ENCODE peak calls at places on chromosomes 11 and 22, in nine cellular contexts. W, M, O, F, N, P, G, S and R are unnamed samples.

GRCh38 chr11:85029964-85030363 is 597.2 kb downstream of the DLG2 start:
- DNase-seq in S (peak; percentile 97), P (no peak), O (no peak), G (peak; percentile 74), W (no peak), M (no peak), N (no peak), F (peak; percentile 30), R (no peak)

GRCh38 chr11:115820026-115820425 is 315.8 kb upstream of the CADM1 start:
- DNase-seq in W (no peak), G (no peak), N (no peak), O (no peak), P (no peak), F (no peak), S (no peak), M (no peak), R (no peak)

GRCh38 chr11:57764527-57764926 is 2.9 kb downstream of the CTNND1 start:
- DNase-seq in S (no peak), G (no peak), F (peak; percentile 44), O (no peak), W (no peak), N (no peak), M (no peak), P (no peak), R (no peak)

GRCh38 chr22:46058591-46059519 is 81.9 kb upstream of the WNT7B start:
- DNase-seq in M (peak; percentile 26), F (peak; percentile 56), S (peak; percentile 35), G (peak; percentile 56), N (peak; percentile 18), O (no peak), P (peak; percentile 25), W (peak; percentile 31), R (no peak)

GRCh38 chr11:118740892-118741291 is 50.1 kb downstream of the DDX6 start:
- DNase-seq in G (no peak), P (no peak), N (no peak), F (no peak), S (no peak), M (no peak), O (no peak), W (no peak), R (no peak)

GRCh38 chr11:17508306-17508705 is 31.7 kb upstream of the ABCC8 start:
- DNase-seq in M (no peak), W (no peak), O (no peak), S (no peak), F (no peak), G (peak; percentile 10), P (no peak), N (no peak), R (no peak)

GRCh38 chr11:110376711-110377324 is 52.9 kb upstream of the FDX1 start:
- DNase-seq in M (peak; percentile 50), G (peak; percentile 85), N (peak; percentile 88), S (peak; percentile 91), P (peak; percentile 82), O (peak; percentile 90), W (peak; percentile 51), F (peak; percentile 86), R (peak; percentile 28)

GRCh38 chr22:46780453-46780852 is 18.0 kb downstream of the TBC1D22A start:
- DNase-seq in W (peak; percentile 19), M (no peak), P (no peak), S (no peak), G (no peak), N (no peak), O (no peak), F (no peak), R (no peak)

GRCh38 chr22:50220603-50221409 is 20.0 kb downstream of the SELENOO start:
- DNase-seq in N (peak; percentile 20), W (no peak), F (no peak), S (no peak), O (no peak), M (no peak), G (no peak), P (no peak), R (no peak)

GRCh38 chr22:50224071-50224470 is 20.8 kb downstream of the TUBGCP6 start:
- DNase-seq in O (no peak), M (no peak), N (no peak), S (no peak), W (no peak), P (no peak), F (no peak), G (no peak), R (no peak)

GRCh38 chr22:50222508-50222907 is 21.7 kb downstream of the SELENOO start:
- DNase-seq in F (no peak), G (no peak), N (peak; percentile 14), P (no peak), S (no peak), M (no peak), W (no peak), O (no peak), R (no peak)

GRCh38 chr22:50219800-50220602 is 19.2 kb downstream of the SELENOO start:
- DNase-seq in P (no peak), G (no peak), M (no peak), S (no peak), N (peak; percentile 20), W (no peak), O (no peak), F (no peak), R (no peak)

GRCh38 chr22:50221410-50222300 is 20.8 kb downstream of the SELENOO start:
- DNase-seq in M (no peak), O (no peak), P (no peak), N (peak; percentile 20), W (no peak), F (no peak), S (no peak), G (no peak), R (no peak)
- TF ChIP-seq CTCF in M (no peak), O (no peak), P (no peak), N (no peak), W (no peak), F (no peak), S (no peak), G (no peak), R (no peak)

GRCh38 chr22:24498826-24499225 is 3.7 kb downstream of the UPB1 start:
- DNase-seq in F (no peak), M (no peak), P (no peak), W (no peak), O (no peak), G (no peak), N (no peak), S (no peak), R (no peak)

GRCh38 chr22:24501366-24502005 is 6.4 kb downstream of the UPB1 start:
- DNase-seq in F (no peak), P (no peak), M (no peak), S (no peak), N (no peak), O (no peak), G (no peak), W (no peak), R (no peak)

GRCh38 chr22:24502540-24502939 is 7.4 kb downstream of the UPB1 start:
- DNase-seq in P (no peak), M (no peak), S (no peak), G (no peak), O (no peak), W (no peak), F (no peak), N (no peak), R (no peak)

GRCh38 chr22:24499706-24500105 is 4.6 kb downstream of the UPB1 start:
- DNase-seq in S (no peak), W (no peak), F (no peak), P (no peak), M (no peak), G (no peak), N (no peak), O (no peak), R (no peak)

GRCh38 chr22:24500251-24500820 is 5.2 kb downstream of the UPB1 start:
- DNase-seq in N (no peak), G (no peak), W (no peak), M (no peak), F (no peak), O (no peak), S (no peak), P (no peak), R (no peak)
- TF ChIP-seq CTCF in N (no peak), G (no peak), W (no peak), M (no peak), F (no peak), O (no peak), S (no peak), P (no peak), R (no peak)

GRCh38 chr11:133842053-133842452 is 3.3 kb downstream of the SPATA19 start:
- DNase-seq in F (no peak), S (no peak), P (no peak), N (no peak), G (no peak), W (no peak), M (no peak), O (no peak), R (no peak)

GRCh38 chr11:133842730-133843129 is 2.6 kb downstream of the SPATA19 start:
- DNase-seq in P (no peak), N (no peak), W (no peak), G (no peak), F (no peak), S (no peak), M (no peak), O (no peak), R (no peak)

GRCh38 chr11:133841279-133842043 is 3.9 kb downstream of the SPATA19 start:
- DNase-seq in W (no peak), F (no peak), P (no peak), M (no peak), O (no peak), N (no peak), S (no peak), G (no peak), R (no peak)

GRCh38 chr11:133843454-133843987 is 1.8 kb downstream of the SPATA19 start:
- DNase-seq in F (no peak), G (no peak), P (no peak), W (no peak), S (no peak), M (no peak), O (no peak), N (no peak), R (no peak)

GRCh38 chr11:133840479-133840941 is 4.8 kb downstream of the SPATA19 start:
- DNase-seq in O (no peak), G (no peak), S (no peak), P (no peak), F (no peak), M (no peak), N (no peak), W (no peak), R (no peak)
- TF ChIP-seq CTCF in O (no peak), G (no peak), S (no peak), P (no peak), F (no peak), M (no peak), N (no peak), W (no peak), R (no peak)

GRCh38 chr11:71079795-71080194 is 172.6 kb downstream of the SHANK2 start:
- DNase-seq in F (no peak), S (no peak), P (no peak), W (no peak), M (no peak), G (no peak), N (no peak), O (no peak), R (no peak)

GRCh38 chr11:71078482-71078881 is 173.9 kb downstream of the SHANK2 start:
- DNase-seq in G (peak; percentile 14), M (no peak), W (no peak), O (no peak), P (no peak), F (no peak), N (no peak), S (peak; percentile 50), R (no peak)

GRCh38 chr11:71081704-71082230 is 170.6 kb downstream of the SHANK2 start:
- DNase-seq in M (no peak), F (no peak), W (no peak), O (no peak), S (no peak), P (no peak), G (no peak), N (no peak), R (no peak)

GRCh38 chr11:71082454-71082853 is 169.9 kb downstream of the SHANK2 start:
- DNase-seq in O (no peak), W (no peak), M (no peak), N (no peak), P (no peak), G (no peak), S (no peak), F (no peak), R (no peak)

GRCh38 chr11:71080239-71081097 is 171.9 kb downstream of the SHANK2 start:
- DNase-seq in M (peak; percentile 22), G (peak; percentile 79), W (peak; percentile 27), P (peak; percentile 60), O (peak; percentile 56), F (peak; percentile 37), S (peak; percentile 79), N (peak; percentile 52), R (peak; percentile 15)
- TF ChIP-seq CTCF in M (peak; percentile 64), G (peak; percentile 77), W (peak; percentile 57), P (peak; percentile 47), O (peak; percentile 47), F (peak; percentile 45), S (peak; percentile 99), N (peak; percentile 48), R (peak; percentile 56)